ENCODE peak calls at places on chromosomes 3 and 15, in four cellular contexts. One of them, this sample, is unnamed.
A peak's percentile ranks its signal among the peaks of the same experiment; 100 is the strongest.

GRCh38 chr15:96213896-96214295 is 116.6 kb upstream of the NR2F2 start:
- DNase-seq in K562: no peak
- DNase-seq in HepG2: no peak
- DNase-seq in GM12878: no peak
- DNase-seq in this sample: no peak

GRCh38 chr3:141184430-141184829 is 47.2 kb upstream of the PXYLP1 start:
- DNase-seq in K562: no peak
- DNase-seq in HepG2: no peak
- DNase-seq in GM12878: no peak
- DNase-seq in this sample: no peak

GRCh38 chr3:115072265-115073008 is 74.7 kb downstream of the ZBTB20 start:
- DNase-seq in K562: no peak
- DNase-seq in HepG2: no peak
- DNase-seq in GM12878: no peak
- DNase-seq in this sample: no peak

GRCh38 chr3:27323087-27323570 is 46.1 kb downstream of the NEK10 start:
- DNase-seq in K562: no peak
- DNase-seq in HepG2: no peak
- DNase-seq in GM12878: no peak
- DNase-seq in this sample: no peak

GRCh38 chr3:101725890-101726275 is 1.5 kb downstream of the CEP97 start:
- DNase-seq in K562: no peak
- DNase-seq in HepG2: no peak
- DNase-seq in GM12878: no peak
- DNase-seq in this sample: no peak

GRCh38 chr3:197186887-197187588 is 111.4 kb downstream of the DLG1 start:
- DNase-seq in K562: peak; percentile 53
- DNase-seq in HepG2: peak; percentile 63
- DNase-seq in GM12878: peak; percentile 40
- DNase-seq in this sample: no peak

GRCh38 chr3:141355242-141355641 is 13.1 kb upstream of the ZBTB38 start:
- DNase-seq in K562: no peak
- DNase-seq in HepG2: no peak
- DNase-seq in GM12878: no peak
- DNase-seq in this sample: no peak

GRCh38 chr15:99925661-99926461 is 192.6 kb upstream of the LYSMD4 start:
- DNase-seq in K562: peak; percentile 40
- DNase-seq in HepG2: no peak
- DNase-seq in GM12878: no peak
- DNase-seq in this sample: no peak

GRCh38 chr3:154148541-154148940 is 27.4 kb downstream of the ARHGEF26 start:
- DNase-seq in K562: no peak
- DNase-seq in HepG2: no peak
- DNase-seq in GM12878: no peak
- DNase-seq in this sample: no peak

GRCh38 chr3:88986834-88987233 is 120.6 kb upstream of the EPHA3 start:
- DNase-seq in K562: no peak
- DNase-seq in HepG2: no peak
- DNase-seq in GM12878: no peak
- DNase-seq in this sample: no peak

GRCh38 chr3:196796317-196796716 is 56.7 kb downstream of the PAK2 start:
- DNase-seq in K562: no peak
- DNase-seq in HepG2: no peak
- DNase-seq in GM12878: no peak
- DNase-seq in this sample: no peak

GRCh38 chr15:76393614-76394013 is 57.0 kb downstream of the ISL2 start:
- DNase-seq in K562: no peak
- DNase-seq in HepG2: no peak
- DNase-seq in GM12878: no peak
- DNase-seq in this sample: no peak

GRCh38 chr3:128575777-128576176 is 74.8 kb downstream of the RPN1 start:
- DNase-seq in K562: no peak
- DNase-seq in HepG2: no peak
- DNase-seq in GM12878: no peak
- DNase-seq in this sample: no peak

GRCh38 chr15:48695088-48695834 is 49.8 kb upstream of the FBN1 start:
- DNase-seq in K562: no peak
- DNase-seq in HepG2: no peak
- DNase-seq in GM12878: no peak
- DNase-seq in this sample: no peak

GRCh38 chr3:126745760-126746394 is 41.8 kb downstream of the CHCHD6 start:
- DNase-seq in K562: no peak
- DNase-seq in HepG2: no peak
- DNase-seq in GM12878: no peak
- DNase-seq in this sample: no peak

GRCh38 chr3:20683912-20684311 is 497.9 kb upstream of the SGO1 start:
- DNase-seq in K562: no peak
- DNase-seq in HepG2: no peak
- DNase-seq in GM12878: no peak
- DNase-seq in this sample: no peak

GRCh38 chr15:74008901-74009300 is 14.4 kb downstream of the PML start:
- DNase-seq in K562: no peak
- DNase-seq in HepG2: no peak
- DNase-seq in GM12878: no peak
- DNase-seq in this sample: no peak

GRCh38 chr3:113626513-113627371 is 69.7 kb downstream of the USF3 start:
- DNase-seq in K562: peak; percentile 36
- DNase-seq in HepG2: peak; percentile 61
- DNase-seq in GM12878: no peak
- DNase-seq in this sample: peak; percentile 34

GRCh38 chr3:124700880-124701684 is 29.2 kb upstream of the UMPS start:
- DNase-seq in K562: no peak
- DNase-seq in HepG2: peak; percentile 99
- DNase-seq in GM12878: no peak
- DNase-seq in this sample: no peak

GRCh38 chr15:84799511-84800187 is 17.5 kb upstream of the ALPK3 start:
- DNase-seq in K562: no peak
- DNase-seq in HepG2: no peak
- DNase-seq in GM12878: no peak
- DNase-seq in this sample: no peak

GRCh38 chr15:79025802-79026201 is 64.8 kb downstream of the RASGRF1 start:
- DNase-seq in K562: no peak
- DNase-seq in HepG2: no peak
- DNase-seq in GM12878: no peak
- DNase-seq in this sample: no peak

GRCh38 chr15:78365931-78366330 is 25.8 kb downstream of the CRABP1 start:
- DNase-seq in K562: no peak
- DNase-seq in HepG2: no peak
- DNase-seq in GM12878: no peak
- DNase-seq in this sample: no peak

GRCh38 chr3:15470261-15470660 is 42.9 kb downstream of the EAF1 start:
- DNase-seq in K562: no peak
- DNase-seq in HepG2: peak; percentile 25
- DNase-seq in GM12878: no peak
- DNase-seq in this sample: peak; percentile 13

GRCh38 chr15:98401029-98401428 is 247.3 kb upstream of the IGF1R start:
- DNase-seq in K562: no peak
- DNase-seq in HepG2: no peak
- DNase-seq in GM12878: no peak
- DNase-seq in this sample: no peak
- H3K9ac ChIP-seq in K562: no peak overlapping the region
- H3K9ac ChIP-seq in HepG2: no peak overlapping the region
- H3K9ac ChIP-seq in GM12878: no peak overlapping the region
- H3K9ac ChIP-seq in this sample: no peak overlapping the region

GRCh38 chr3:72900048-72900447 is 12.2 kb downstream of the GXYLT2 start:
- DNase-seq in K562: no peak
- DNase-seq in HepG2: no peak
- DNase-seq in GM12878: no peak
- DNase-seq in this sample: no peak

GRCh38 chr3:72899349-72899765 is 11.5 kb downstream of the GXYLT2 start:
- DNase-seq in K562: no peak
- DNase-seq in HepG2: no peak
- DNase-seq in GM12878: no peak
- DNase-seq in this sample: no peak

GRCh38 chr3:72897758-72898007 is 9.8 kb downstream of the GXYLT2 start:
- DNase-seq in K562: no peak
- DNase-seq in HepG2: no peak
- DNase-seq in GM12878: no peak
- DNase-seq in this sample: no peak

GRCh38 chr3:72894941-72895552 is 7.2 kb downstream of the GXYLT2 start:
- DNase-seq in K562: no peak
- DNase-seq in HepG2: no peak
- DNase-seq in GM12878: no peak
- DNase-seq in this sample: no peak

GRCh38 chr3:72896996-72897757 is 9.3 kb downstream of the GXYLT2 start:
- DNase-seq in K562: no peak
- DNase-seq in HepG2: no peak
- DNase-seq in GM12878: no peak
- DNase-seq in this sample: no peak
- TF ChIP-seq CREB1 in K562: no peak
- TF ChIP-seq CREB1 in HepG2: no peak
- TF ChIP-seq CREB1 in GM12878: no peak
- TF ChIP-seq CREB1 in this sample: no peak

GRCh38 chr3:120418446-120418845 is 32.3 kb downstream of the FSTL1 start:
- DNase-seq in K562: no peak
- DNase-seq in HepG2: no peak
- DNase-seq in GM12878: no peak
- DNase-seq in this sample: no peak

GRCh38 chr3:120420360-120420759 is 30.4 kb downstream of the FSTL1 start:
- DNase-seq in K562: no peak
- DNase-seq in HepG2: no peak
- DNase-seq in GM12878: no peak
- DNase-seq in this sample: no peak

GRCh38 chr3:120417272-120417911 is 33.4 kb downstream of the FSTL1 start:
- DNase-seq in K562: peak; percentile 81
- DNase-seq in HepG2: peak; percentile 89
- DNase-seq in GM12878: peak; percentile 90
- DNase-seq in this sample: peak; percentile 87

GRCh38 chr3:120419797-120420196 is 31.0 kb downstream of the FSTL1 start:
- DNase-seq in K562: no peak
- DNase-seq in HepG2: no peak
- DNase-seq in GM12878: no peak
- DNase-seq in this sample: no peak

GRCh38 chr3:120418866-120419490 is 31.8 kb downstream of the FSTL1 start:
- DNase-seq in K562: no peak
- DNase-seq in HepG2: peak; percentile 76
- DNase-seq in GM12878: no peak
- DNase-seq in this sample: no peak
- H3K9ac ChIP-seq in K562: no peak overlapping the region
- H3K9ac ChIP-seq in HepG2: no peak overlapping the region
- H3K9ac ChIP-seq in GM12878: no peak overlapping the region
- H3K9ac ChIP-seq in this sample: no peak overlapping the region

DNA sequence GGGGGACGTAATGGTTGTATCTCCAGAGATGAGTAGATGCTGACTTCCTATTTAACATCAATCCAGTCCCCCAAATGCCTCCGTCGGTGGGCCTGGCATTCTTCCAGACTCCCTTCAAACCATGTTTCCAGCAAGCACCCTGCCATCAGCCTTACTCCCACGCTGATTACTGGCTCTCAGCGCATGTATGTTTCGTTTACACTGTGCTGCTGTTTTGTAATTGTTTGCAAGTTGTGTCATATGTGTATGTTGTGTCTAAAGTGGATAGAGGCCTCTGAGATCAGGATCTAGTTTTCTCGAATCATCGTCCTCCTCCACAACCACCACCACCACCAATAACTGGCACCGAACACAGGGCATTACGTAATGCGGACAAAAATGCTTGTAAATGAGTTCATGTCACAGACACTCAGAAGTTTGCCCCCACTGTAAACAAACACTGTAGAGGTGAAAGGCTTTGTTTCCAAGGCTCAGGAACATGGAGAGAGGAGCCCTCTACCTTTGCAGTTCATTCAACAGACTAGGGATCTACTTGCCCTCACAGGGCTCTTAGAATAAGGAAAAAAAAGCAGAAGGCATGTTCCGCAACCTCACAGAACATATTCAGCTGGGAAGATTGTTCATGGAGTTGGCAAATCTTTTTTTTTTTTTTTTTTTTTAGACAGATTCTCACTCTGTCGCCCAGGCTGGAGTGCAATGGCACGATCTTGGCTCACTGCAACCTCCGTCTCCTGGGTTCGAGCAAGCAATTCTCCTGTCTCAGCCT is 46.1 kb upstream of the SEMA4B start:
- DNase-seq in K562: peak; percentile 42
- DNase-seq in HepG2: peak; percentile 80
- DNase-seq in GM12878: no peak
- DNase-seq in this sample: no peak
- TF ChIP-seq CREB1 in K562: no peak
- TF ChIP-seq CREB1 in HepG2: peak; percentile 26
- TF ChIP-seq CREB1 in GM12878: no peak
- TF ChIP-seq CREB1 in this sample: no peak

DNA sequence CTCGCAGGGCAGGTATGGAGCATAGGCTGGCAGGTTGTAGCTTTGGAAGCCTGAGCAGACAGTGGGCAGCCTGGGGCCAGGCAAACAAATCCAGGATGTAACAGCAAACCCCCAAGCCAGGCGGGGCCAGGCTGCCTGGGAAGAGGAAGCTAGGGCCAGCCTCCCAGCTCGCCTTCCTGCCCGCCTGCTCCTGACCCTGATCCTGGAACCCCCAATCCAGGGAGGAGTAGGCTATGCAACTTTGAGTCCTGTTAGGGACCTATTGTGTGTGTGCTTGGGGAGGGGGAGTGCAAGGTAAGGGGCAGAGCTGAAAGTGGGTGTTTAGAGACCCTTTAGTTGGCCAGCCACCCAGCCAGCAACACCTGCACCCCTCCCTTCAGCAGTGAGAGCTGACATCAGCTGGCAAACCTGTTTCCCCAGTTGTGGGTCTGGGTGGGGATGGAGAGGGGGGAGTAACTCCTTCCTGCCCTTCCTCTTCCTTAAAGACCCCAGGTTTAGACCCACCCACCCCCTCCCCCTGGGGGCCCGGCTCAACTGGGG is 2.5 kb downstream of the NBEAL2 start:
- DNase-seq in K562: no peak
- DNase-seq in HepG2: no peak
- DNase-seq in GM12878: no peak
- DNase-seq in this sample: no peak
- H3K9ac ChIP-seq in K562: no peak overlapping the region
- H3K9ac ChIP-seq in HepG2: no peak overlapping the region
- H3K9ac ChIP-seq in GM12878: peak overlapping the region; percentile 10
- H3K9ac ChIP-seq in this sample: no peak overlapping the region

This sample was measured in H1.